ENCODE peak calls at places on chromosomes 2 and 18, in eight cellular contexts. V is uterus, F is HCT116, E is BE2C, K is MM.1S, A is neural crest cell, Q is psoas muscle, D is tibial artery. M is an unnamed sample.

GRCh38 chr2:57821085-57821484 is 225.5 kb upstream of the VRK2 start:
- DNase-seq in K (no peak), A (no peak), Q (no peak), E (no peak), F (no peak), D (no peak), V (no peak), M (no peak)

GRCh38 chr2:40016151-40016885 is 237.3 kb upstream of the THUMPD2 start:
- DNase-seq in V (no peak), A (no peak), K (no peak), Q (no peak), F (no peak), D (no peak), E (no peak), M (no peak)

GRCh38 chr2:238649936-238650518 is 197.9 kb upstream of the TWIST2 start:
- DNase-seq in K (no peak), E (no peak), V (no peak), Q (no peak), F (no peak), A (no peak), D (no peak), M (peak)

GRCh38 chr2:149915151-149915550 is 327.6 kb upstream of the MMADHC start:
- DNase-seq in V (no peak), E (no peak), K (no peak), Q (no peak), F (no peak), D (no peak), A (no peak), M (no peak)

GRCh38 chr2:60862642-60863041 is 18.7 kb upstream of the REL start:
- DNase-seq in K (no peak), A (no peak), F (no peak), Q (no peak), V (no peak), D (no peak), E (no peak), M (no peak)

GRCh38 chr2:36360834-36361233 is 5.3 kb downstream of the CRIM1 start:
- DNase-seq in A (no peak), K (no peak), F (no peak), D (no peak), E (no peak), Q (no peak), V (no peak), M (no peak)

GRCh38 chr18:25423760-25424159 is 71.8 kb upstream of the ZNF521 start:
- DNase-seq in F (no peak), A (no peak), D (no peak), V (no peak), K (no peak), E (no peak), Q (no peak), M (no peak)

GRCh38 chr18:3538456-3538855 is 88.5 kb downstream of the TGIF1 start:
- DNase-seq in A (no peak), Q (no peak), E (no peak), K (no peak), F (no peak), D (no peak), V (no peak), M (no peak)

GRCh38 chr18:36440614-36441013 is 143.1 kb downstream of the FHOD3 start:
- DNase-seq in F (no peak), K (no peak), A (no peak), V (no peak), E (no peak), D (no peak), Q (no peak), M (no peak)

GRCh38 chr2:38218583-38218982 is 142.6 kb upstream of the CYP1B1 start:
- DNase-seq in D (no peak), E (peak), K (no peak), V (peak), F (no peak), Q (no peak), A (no peak), M (no peak)

GRCh38 chr2:167508709-167509108 is 620.4 kb downstream of the XIRP2 start:
- DNase-seq in D (no peak), Q (no peak), A (no peak), K (no peak), E (no peak), V (no peak), F (no peak), M (no peak)

GRCh38 chr2:224646242-224646846 is 61.2 kb upstream of the CUL3 start:
- DNase-seq in Q (no peak), E (peak), V (no peak), D (no peak), K (peak), A (peak), F (peak), M (no peak)

GRCh38 chr2:188580738-188581137 is 289.1 kb downstream of the GULP1 start:
- DNase-seq in A (no peak), V (no peak), E (no peak), D (no peak), F (no peak), Q (no peak), K (no peak), M (no peak)

GRCh38 chr18:63073481-63073880 is 246.1 kb downstream of the BCL2 start:
- DNase-seq in K (peak), V (no peak), A (no peak), E (no peak), F (no peak), D (no peak), Q (no peak), M (no peak)

GRCh38 chr2:196481323-196481695 is 158.2 kb upstream of the CCDC150 start:
- DNase-seq in F (no peak), V (no peak), D (no peak), A (no peak), K (no peak), E (no peak), Q (no peak), M (no peak)

GRCh38 chr2:6421094-6421493 is 444.6 kb downstream of the CMPK2 start:
- DNase-seq in K (no peak), Q (no peak), F (no peak), E (no peak), A (no peak), D (no peak), V (no peak), M (no peak)

GRCh38 chr2:92073036-92073814 is 2798.0 kb upstream of the TEKT4 start:
- DNase-seq in D (no peak), K (no peak), A (no peak), Q (peak), E (no peak), V (peak), F (no peak), M (peak)

GRCh38 chr2:57759131-57759530 is 287.5 kb upstream of the VRK2 start:
- DNase-seq in V (no peak), A (no peak), Q (no peak), F (no peak), K (no peak), E (no peak), D (no peak), M (no peak)

GRCh38 chr2:20675701-20676352 is 8.9 kb downstream of the GDF7 start:
- DNase-seq in E (no peak), F (no peak), A (no peak), D (no peak), K (peak), Q (no peak), V (no peak), M (no peak)

GRCh38 chr2:169714699-169715098 is 18.9 kb upstream of the KLHL23 start:
- DNase-seq in F (no peak), A (no peak), K (no peak), Q (no peak), E (no peak), D (no peak), V (no peak), M (no peak)

GRCh38 chr2:183093857-183094657 is 15.5 kb downstream of the DUSP19 start:
- DNase-seq in D (no peak), E (no peak), A (no peak), F (no peak), K (no peak), V (no peak), Q (no peak), M (no peak)

GRCh38 chr2:240503375-240503774 is 54.4 kb downstream of the ANKMY1 start:
- DNase-seq in K (no peak), D (no peak), E (no peak), V (no peak), F (no peak), Q (no peak), A (no peak), M (peak)

GRCh38 chr2:54787760-54788366 is 64.4 kb downstream of the EML6 start:
- DNase-seq in A (no peak), F (no peak), Q (no peak), E (no peak), D (no peak), K (no peak), V (no peak), M (no peak)

GRCh38 chr18:11146238-11146946 is 3.0 kb downstream of the PIEZO2 start:
- DNase-seq in A (no peak), K (no peak), Q (peak), F (no peak), D (no peak), E (no peak), V (no peak), M (no peak)

GRCh38 chr2:12032975-12033374 is 286.5 kb downstream of the LPIN1 start:
- DNase-seq in Q (no peak), F (no peak), A (no peak), D (no peak), V (no peak), E (no peak), K (no peak), M (no peak)

GRCh38 chr2:197108758-197109157 is 182.3 kb upstream of the PGAP1 start:
- DNase-seq in V (peak), D (peak), A (no peak), Q (peak), K (no peak), E (peak), F (no peak), M (no peak)

GRCh38 chr2:11371099-11371937 is 26.9 kb upstream of the ROCK2 start:
- DNase-seq in F (no peak), A (no peak), K (no peak), V (no peak), D (no peak), E (no peak), Q (peak), M (no peak)

GRCh38 chr2:209579236-209579749 is 155.4 kb downstream of the MAP2 start:
- DNase-seq in K (peak), Q (no peak), D (peak), F (no peak), V (no peak), A (peak), E (peak), M (no peak)

GRCh38 chr2:42337356-42337820 is 23.6 kb downstream of the COX7A2L start:
- DNase-seq in K (no peak), E (no peak), D (no peak), F (no peak), V (no peak), Q (no peak), A (no peak), M (no peak)

GRCh38 chr2:105294844-105295481 is 34.6 kb downstream of the TGFBRAP1 start:
- DNase-seq in V (no peak), F (peak), K (peak), D (no peak), Q (no peak), A (peak), E (peak), M (peak)

GRCh38 chr2:171545086-171545485 is 22.8 kb downstream of the CYBRD1 start:
- DNase-seq in F (no peak), E (no peak), V (no peak), Q (no peak), D (no peak), K (no peak), A (no peak), M (no peak)

GRCh38 chr2:171540437-171540836 is 18.2 kb downstream of the CYBRD1 start:
- DNase-seq in F (no peak), K (no peak), Q (no peak), D (no peak), E (no peak), A (no peak), V (no peak), M (no peak)

GRCh38 chr2:171547256-171547655 is 25.0 kb downstream of the CYBRD1 start:
- DNase-seq in D (no peak), K (no peak), E (no peak), V (no peak), A (no peak), F (no peak), Q (no peak), M (no peak)

GRCh38 chr2:171541202-171541884 is 19.1 kb downstream of the CYBRD1 start:
- DNase-seq in D (no peak), E (no peak), A (no peak), V (no peak), F (no peak), Q (no peak), K (no peak), M (no peak)
- TF ChIP-seq CTCF in D (no peak), E (peak), A (peak), V (no peak), F (peak), Q (no peak), K (peak), M (peak)

GRCh38 chr2:1742680-1743395 is 1.5 kb downstream of the PXDN start:
- DNase-seq in E (peak), Q (peak), F (no peak), D (peak), A (peak), V (peak), K (no peak), M (peak)
- TF ChIP-seq CTCF in E (peak), Q (peak), F (no peak), D (peak), A (peak), V (peak), K (no peak), M (peak)

DNA sequence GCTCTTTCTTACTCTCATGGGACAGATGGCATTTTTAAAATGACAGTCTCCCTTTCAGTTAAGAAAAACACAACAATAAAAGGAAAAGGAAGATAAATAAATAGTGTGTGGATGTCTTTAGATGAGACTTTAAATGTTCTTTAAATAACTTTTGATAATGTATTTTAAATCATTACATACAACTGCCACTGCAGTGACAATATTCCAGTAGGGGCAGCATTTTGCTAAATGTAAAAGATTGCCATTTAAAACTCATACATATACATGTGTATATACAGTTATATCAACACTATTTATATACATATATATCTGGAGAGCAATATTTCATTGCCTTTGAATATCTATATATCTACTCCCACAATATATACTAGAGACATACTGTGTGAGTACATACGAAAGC is 90.7 kb downstream of the INO80D start:
- DNase-seq in V (no peak), A (no peak), E (no peak), K (no peak), D (no peak), F (no peak), Q (no peak), M (no peak)
- TF ChIP-seq CTCF in V (no peak), A (peak), E (peak), K (no peak), D (no peak), F (peak), Q (no peak), M (peak)

GRCh38 chr2:9145752-9146430 is 60.7 kb upstream of the ASAP2 start:
- DNase-seq in A (no peak), F (no peak), K (no peak), Q (no peak), E (no peak), D (no peak), V (no peak), M (no peak)
- TF ChIP-seq CTCF in A (no peak), F (no peak), K (no peak), Q (no peak), E (no peak), D (no peak), V (no peak), M (no peak)

DNA sequence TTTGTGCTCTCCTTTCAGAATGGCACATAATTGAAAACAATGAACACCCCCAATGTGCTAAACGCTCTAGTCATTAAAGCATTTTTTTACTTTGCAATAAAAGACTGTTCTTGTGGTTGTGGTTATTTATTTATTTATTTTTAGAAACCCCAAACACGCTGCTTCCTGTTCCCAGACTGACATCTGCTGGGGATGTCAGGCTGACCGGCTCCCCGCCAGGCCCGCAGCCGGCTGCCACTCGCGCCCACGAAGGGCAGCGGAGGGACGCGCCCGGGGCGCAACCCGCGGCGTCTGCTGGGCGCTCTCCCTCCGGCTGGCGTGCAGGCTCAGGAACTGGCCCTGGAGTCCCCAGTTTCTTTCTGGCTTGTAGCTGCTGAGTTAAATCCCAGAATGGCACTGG is 83.1 kb upstream of the SP3 start:
- DNase-seq in D (no peak), F (no peak), E (no peak), A (no peak), K (peak), Q (no peak), V (no peak), M (no peak)
- TF ChIP-seq CTCF in D (no peak), F (no peak), E (no peak), A (no peak), K (peak), Q (no peak), V (no peak), M (no peak)

M was measured in type B pancreatic cell.